ENCODE peak calls at places on chromosomes 16 and 17, in seven cellular contexts. One of them, this sample, is unnamed.

GRCh38 chr16:31130336-31130812 is 5.2 kb downstream of the PRSS8 start:
- DNase-seq in esophagus squamous epithelium: no peak
- DNase-seq in mammary epithelial cell: no peak
- DNase-seq in epithelial cell of proximal tubule: no peak
- DNase-seq in stomach: no peak
- DNase-seq in omental fat pad: no peak
- DNase-seq in heart left ventricle: no peak
- DNase-seq in this sample: no peak

GRCh38 chr16:12589676-12590075 is 214.0 kb downstream of the CPPED1 start:
- DNase-seq in esophagus squamous epithelium: no peak
- DNase-seq in mammary epithelial cell: no peak
- DNase-seq in epithelial cell of proximal tubule: no peak
- DNase-seq in stomach: no peak
- DNase-seq in omental fat pad: no peak
- DNase-seq in heart left ventricle: no peak
- DNase-seq in this sample: no peak

GRCh38 chr17:30278032-30278431 is 13.7 kb downstream of the BLMH start:
- DNase-seq in esophagus squamous epithelium: no peak
- DNase-seq in mammary epithelial cell: no peak
- DNase-seq in epithelial cell of proximal tubule: no peak
- DNase-seq in stomach: peak
- DNase-seq in omental fat pad: no peak
- DNase-seq in heart left ventricle: no peak
- DNase-seq in this sample: no peak

GRCh38 chr17:5526821-5527598 is 40.6 kb downstream of the MIS12 start:
- DNase-seq in esophagus squamous epithelium: no peak
- DNase-seq in mammary epithelial cell: peak
- DNase-seq in epithelial cell of proximal tubule: peak
- DNase-seq in stomach: no peak
- DNase-seq in omental fat pad: no peak
- DNase-seq in heart left ventricle: peak
- DNase-seq in this sample: peak

GRCh38 chr17:77651983-77652382 is 306.5 kb upstream of the TNRC6C start:
- DNase-seq in esophagus squamous epithelium: no peak
- DNase-seq in mammary epithelial cell: no peak
- DNase-seq in epithelial cell of proximal tubule: no peak
- DNase-seq in stomach: no peak
- DNase-seq in omental fat pad: no peak
- DNase-seq in heart left ventricle: no peak
- DNase-seq in this sample: no peak

GRCh38 chr17:82518826-82519810 is at the start of gene FOXK2:
- DNase-seq in esophagus squamous epithelium: peak
- DNase-seq in mammary epithelial cell: peak
- DNase-seq in epithelial cell of proximal tubule: no peak
- DNase-seq in stomach: peak
- DNase-seq in omental fat pad: peak
- DNase-seq in heart left ventricle: peak
- DNase-seq in this sample: peak

GRCh38 chr16:21599994-21600773 is 807 bp downstream of the METTL9 start:
- DNase-seq in esophagus squamous epithelium: no peak
- DNase-seq in mammary epithelial cell: peak
- DNase-seq in epithelial cell of proximal tubule: no peak
- DNase-seq in stomach: no peak
- DNase-seq in omental fat pad: no peak
- DNase-seq in heart left ventricle: peak
- DNase-seq in this sample: peak

GRCh38 chr16:77683845-77684526 is 38.3 kb upstream of the NUDT7 start:
- DNase-seq in esophagus squamous epithelium: no peak
- DNase-seq in mammary epithelial cell: no peak
- DNase-seq in epithelial cell of proximal tubule: no peak
- DNase-seq in stomach: no peak
- DNase-seq in omental fat pad: no peak
- DNase-seq in heart left ventricle: no peak
- DNase-seq in this sample: no peak

GRCh38 chr17:10843806-10844205 is 5.9 kb upstream of the PIRT start:
- DNase-seq in esophagus squamous epithelium: no peak
- DNase-seq in mammary epithelial cell: no peak
- DNase-seq in epithelial cell of proximal tubule: no peak
- DNase-seq in stomach: peak
- DNase-seq in omental fat pad: no peak
- DNase-seq in heart left ventricle: no peak
- DNase-seq in this sample: no peak

GRCh38 chr16:67606632-67607031 is 38.3 kb upstream of the CARMIL2 start:
- DNase-seq in esophagus squamous epithelium: no peak
- DNase-seq in mammary epithelial cell: no peak
- DNase-seq in epithelial cell of proximal tubule: no peak
- DNase-seq in stomach: no peak
- DNase-seq in omental fat pad: no peak
- DNase-seq in heart left ventricle: no peak
- DNase-seq in this sample: no peak

GRCh38 chr17:19727466-19728113 is 11.2 kb upstream of the SLC47A2 start:
- DNase-seq in esophagus squamous epithelium: no peak
- DNase-seq in mammary epithelial cell: peak
- DNase-seq in epithelial cell of proximal tubule: peak
- DNase-seq in stomach: no peak
- DNase-seq in omental fat pad: peak
- DNase-seq in heart left ventricle: peak
- DNase-seq in this sample: no peak

GRCh38 chr16:52976539-52977167 is 76.0 kb downstream of the CHD9NB start:
- DNase-seq in esophagus squamous epithelium: no peak
- DNase-seq in mammary epithelial cell: peak
- DNase-seq in epithelial cell of proximal tubule: no peak
- DNase-seq in stomach: no peak
- DNase-seq in omental fat pad: no peak
- DNase-seq in heart left ventricle: no peak
- DNase-seq in this sample: peak
- TF ChIP-seq CTCF in esophagus squamous epithelium: peak
- TF ChIP-seq CTCF in mammary epithelial cell: peak
- TF ChIP-seq CTCF in epithelial cell of proximal tubule: peak
- TF ChIP-seq CTCF in stomach: no peak
- TF ChIP-seq CTCF in omental fat pad: no peak
- TF ChIP-seq CTCF in heart left ventricle: peak
- TF ChIP-seq CTCF in this sample: peak

GRCh38 chr17:40499551-40500189 is 1.8 kb downstream of the TNS4 start:
- DNase-seq in esophagus squamous epithelium: no peak
- DNase-seq in mammary epithelial cell: peak
- DNase-seq in epithelial cell of proximal tubule: no peak
- DNase-seq in stomach: peak
- DNase-seq in omental fat pad: peak
- DNase-seq in heart left ventricle: peak
- DNase-seq in this sample: no peak
- TF ChIP-seq CTCF in esophagus squamous epithelium: peak
- TF ChIP-seq CTCF in mammary epithelial cell: no peak
- TF ChIP-seq CTCF in epithelial cell of proximal tubule: peak
- TF ChIP-seq CTCF in stomach: no peak
- TF ChIP-seq CTCF in omental fat pad: no peak
- TF ChIP-seq CTCF in heart left ventricle: peak
- TF ChIP-seq CTCF in this sample: no peak

GRCh38 chr17:44759096-44759915 is 518 bp downstream of the ADAM11 start:
- DNase-seq in esophagus squamous epithelium: no peak
- DNase-seq in mammary epithelial cell: no peak
- DNase-seq in epithelial cell of proximal tubule: no peak
- DNase-seq in stomach: no peak
- DNase-seq in omental fat pad: no peak
- DNase-seq in heart left ventricle: peak
- DNase-seq in this sample: peak
- TF ChIP-seq CTCF in esophagus squamous epithelium: no peak
- TF ChIP-seq CTCF in mammary epithelial cell: no peak
- TF ChIP-seq CTCF in epithelial cell of proximal tubule: peak
- TF ChIP-seq CTCF in stomach: no peak
- TF ChIP-seq CTCF in omental fat pad: no peak
- TF ChIP-seq CTCF in heart left ventricle: no peak
- TF ChIP-seq CTCF in this sample: no peak

GRCh38 chr17:78998311-78999055 is 11.1 kb downstream of the CANT1 start:
- DNase-seq in esophagus squamous epithelium: no peak
- DNase-seq in mammary epithelial cell: no peak
- DNase-seq in epithelial cell of proximal tubule: no peak
- DNase-seq in stomach: peak
- DNase-seq in omental fat pad: peak
- DNase-seq in heart left ventricle: peak
- DNase-seq in this sample: no peak
- TF ChIP-seq CTCF in esophagus squamous epithelium: no peak
- TF ChIP-seq CTCF in mammary epithelial cell: no peak
- TF ChIP-seq CTCF in epithelial cell of proximal tubule: no peak
- TF ChIP-seq CTCF in stomach: no peak
- TF ChIP-seq CTCF in omental fat pad: no peak
- TF ChIP-seq CTCF in heart left ventricle: peak
- TF ChIP-seq CTCF in this sample: no peak

GRCh38 chr16:82675300-82675699 is 48.5 kb downstream of the CDH13 start:
- DNase-seq in esophagus squamous epithelium: no peak
- DNase-seq in mammary epithelial cell: no peak
- DNase-seq in epithelial cell of proximal tubule: no peak
- DNase-seq in stomach: no peak
- DNase-seq in omental fat pad: no peak
- DNase-seq in heart left ventricle: no peak
- DNase-seq in this sample: no peak

GRCh38 chr16:82668094-82668493 is 41.3 kb downstream of the CDH13 start:
- DNase-seq in esophagus squamous epithelium: no peak
- DNase-seq in mammary epithelial cell: no peak
- DNase-seq in epithelial cell of proximal tubule: no peak
- DNase-seq in stomach: no peak
- DNase-seq in omental fat pad: no peak
- DNase-seq in heart left ventricle: no peak
- DNase-seq in this sample: no peak

GRCh38 chr16:82667437-82667836 is 40.7 kb downstream of the CDH13 start:
- DNase-seq in esophagus squamous epithelium: no peak
- DNase-seq in mammary epithelial cell: no peak
- DNase-seq in epithelial cell of proximal tubule: no peak
- DNase-seq in stomach: no peak
- DNase-seq in omental fat pad: no peak
- DNase-seq in heart left ventricle: no peak
- DNase-seq in this sample: no peak

GRCh38 chr16:82672676-82673075 is 45.9 kb downstream of the CDH13 start:
- DNase-seq in esophagus squamous epithelium: no peak
- DNase-seq in mammary epithelial cell: peak
- DNase-seq in epithelial cell of proximal tubule: no peak
- DNase-seq in stomach: no peak
- DNase-seq in omental fat pad: no peak
- DNase-seq in heart left ventricle: no peak
- DNase-seq in this sample: no peak

GRCh38 chr16:82671743-82672142 is 45.0 kb downstream of the CDH13 start:
- DNase-seq in esophagus squamous epithelium: no peak
- DNase-seq in mammary epithelial cell: no peak
- DNase-seq in epithelial cell of proximal tubule: no peak
- DNase-seq in stomach: no peak
- DNase-seq in omental fat pad: no peak
- DNase-seq in heart left ventricle: no peak
- DNase-seq in this sample: peak
- TF ChIP-seq CTCF in esophagus squamous epithelium: peak
- TF ChIP-seq CTCF in mammary epithelial cell: peak
- TF ChIP-seq CTCF in epithelial cell of proximal tubule: peak
- TF ChIP-seq CTCF in stomach: no peak
- TF ChIP-seq CTCF in omental fat pad: no peak
- TF ChIP-seq CTCF in heart left ventricle: peak
- TF ChIP-seq CTCF in this sample: peak

GRCh38 chr17:75774988-75775668 is 9.5 kb upstream of the UNK start:
- DNase-seq in esophagus squamous epithelium: no peak
- DNase-seq in mammary epithelial cell: no peak
- DNase-seq in epithelial cell of proximal tubule: no peak
- DNase-seq in stomach: no peak
- DNase-seq in omental fat pad: no peak
- DNase-seq in heart left ventricle: no peak
- DNase-seq in this sample: no peak

GRCh38 chr17:75774471-75774987 is 9.5 kb upstream of the GALK1 start:
- DNase-seq in esophagus squamous epithelium: no peak
- DNase-seq in mammary epithelial cell: no peak
- DNase-seq in epithelial cell of proximal tubule: no peak
- DNase-seq in stomach: no peak
- DNase-seq in omental fat pad: no peak
- DNase-seq in heart left ventricle: no peak
- DNase-seq in this sample: no peak

GRCh38 chr17:75773121-75773807 is 8.3 kb upstream of the GALK1 start:
- DNase-seq in esophagus squamous epithelium: no peak
- DNase-seq in mammary epithelial cell: no peak
- DNase-seq in epithelial cell of proximal tubule: no peak
- DNase-seq in stomach: no peak
- DNase-seq in omental fat pad: no peak
- DNase-seq in heart left ventricle: no peak
- DNase-seq in this sample: no peak

GRCh38 chr17:75771334-75772281 is 6.6 kb upstream of the GALK1 start:
- DNase-seq in esophagus squamous epithelium: no peak
- DNase-seq in mammary epithelial cell: no peak
- DNase-seq in epithelial cell of proximal tubule: peak
- DNase-seq in stomach: no peak
- DNase-seq in omental fat pad: no peak
- DNase-seq in heart left ventricle: no peak
- DNase-seq in this sample: no peak

GRCh38 chr17:75773808-75774470 is 8.9 kb upstream of the GALK1 start:
- DNase-seq in esophagus squamous epithelium: no peak
- DNase-seq in mammary epithelial cell: no peak
- DNase-seq in epithelial cell of proximal tubule: no peak
- DNase-seq in stomach: no peak
- DNase-seq in omental fat pad: no peak
- DNase-seq in heart left ventricle: peak
- DNase-seq in this sample: no peak
- TF ChIP-seq CTCF in esophagus squamous epithelium: no peak
- TF ChIP-seq CTCF in mammary epithelial cell: peak
- TF ChIP-seq CTCF in epithelial cell of proximal tubule: peak
- TF ChIP-seq CTCF in stomach: no peak
- TF ChIP-seq CTCF in omental fat pad: no peak
- TF ChIP-seq CTCF in heart left ventricle: no peak
- TF ChIP-seq CTCF in this sample: no peak

GRCh38 chr17:27407916-27408846 is 48.1 kb upstream of the KSR1 start:
- DNase-seq in esophagus squamous epithelium: no peak
- DNase-seq in mammary epithelial cell: peak
- DNase-seq in epithelial cell of proximal tubule: peak
- DNase-seq in stomach: peak
- DNase-seq in omental fat pad: no peak
- DNase-seq in heart left ventricle: no peak
- DNase-seq in this sample: no peak
- TF ChIP-seq CTCF in esophagus squamous epithelium: no peak
- TF ChIP-seq CTCF in mammary epithelial cell: no peak
- TF ChIP-seq CTCF in epithelial cell of proximal tubule: no peak
- TF ChIP-seq CTCF in stomach: no peak
- TF ChIP-seq CTCF in omental fat pad: no peak
- TF ChIP-seq CTCF in heart left ventricle: no peak
- TF ChIP-seq CTCF in this sample: no peak

DNA sequence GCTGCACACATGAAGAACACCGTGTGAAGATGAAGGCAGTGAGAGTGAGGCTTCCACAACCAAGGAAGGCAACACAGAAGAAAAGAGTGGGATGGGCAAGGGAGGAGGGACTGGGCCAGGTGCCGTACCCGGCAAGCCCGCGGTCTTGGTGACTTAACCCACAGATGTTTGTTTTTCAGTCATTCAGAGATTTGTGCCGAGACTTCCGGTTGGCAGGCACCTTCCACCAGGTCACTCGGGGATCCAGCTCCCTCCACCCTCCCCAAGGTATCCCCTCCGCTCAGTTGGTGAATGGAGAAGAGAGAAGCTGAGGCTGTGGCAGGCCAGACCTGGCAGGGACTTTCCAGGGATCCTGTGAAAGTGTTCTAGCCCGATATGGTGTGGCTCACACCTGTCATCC is 4.9 kb upstream of the KREMEN2 start:
- DNase-seq in esophagus squamous epithelium: no peak
- DNase-seq in mammary epithelial cell: no peak
- DNase-seq in epithelial cell of proximal tubule: no peak
- DNase-seq in stomach: peak
- DNase-seq in omental fat pad: no peak
- DNase-seq in heart left ventricle: no peak
- DNase-seq in this sample: no peak
- TF ChIP-seq CTCF in esophagus squamous epithelium: no peak
- TF ChIP-seq CTCF in mammary epithelial cell: no peak
- TF ChIP-seq CTCF in epithelial cell of proximal tubule: no peak
- TF ChIP-seq CTCF in stomach: no peak
- TF ChIP-seq CTCF in omental fat pad: no peak
- TF ChIP-seq CTCF in heart left ventricle: no peak
- TF ChIP-seq CTCF in this sample: no peak